ENCODE peak calls at places on chromosomes 7 and 10, in five cellular contexts. V is fibroblast of pulmonary artery, R is A549, Q is right lobe of liver, X is glutamatergic neuron. B is an unnamed sample.

GRCh38 chr7:5646846-5647245 is 134.6 kb downstream of the RNF216 start:
- DNase-seq in V (peak), R (no peak), Q (no peak), X (peak), B (no peak)

GRCh38 chr10:1103551-1103950 is 47.4 kb downstream of the WDR37 start:
- DNase-seq in V (no peak), R (no peak), Q (no peak), X (no peak), B (no peak)

GRCh38 chr10:100562806-100563293 is 27.1 kb downstream of the HIF1AN start:
- DNase-seq in V (peak), R (peak), Q (no peak), X (peak), B (peak)

GRCh38 chr10:69383485-69384089 is 33.1 kb downstream of the TACR2 start:
- DNase-seq in V (peak), R (peak), Q (no peak), X (peak), B (no peak)

GRCh38 chr10:103491729-103492364 is 1.7 kb upstream of the NEURL1 start:
- DNase-seq in V (peak), R (peak), Q (no peak), X (peak), B (no peak)

GRCh38 chr7:45659496-45660139 is 85.5 kb downstream of the ADCY1 start:
- DNase-seq in V (no peak), R (no peak), Q (peak), X (no peak), B (no peak)

GRCh38 chr7:130394421-130395188 is 14.3 kb downstream of the CPA1 start:
- DNase-seq in V (no peak), R (no peak), Q (no peak), X (no peak), B (no peak)

GRCh38 chr7:120856198-120856597 is 1.7 kb downstream of the TSPAN12 start:
- DNase-seq in V (no peak), R (no peak), Q (no peak), X (no peak), B (no peak)

GRCh38 chr10:46525177-46525823 is 31.2 kb downstream of the GPRIN2 start:
- DNase-seq in V (peak), R (peak), Q (peak), X (peak), B (no peak)

GRCh38 chr7:155965010-155965409 is 152.7 kb upstream of the SHH start:
- DNase-seq in V (no peak), R (no peak), Q (no peak), X (no peak), B (no peak)

GRCh38 chr7:48096273-48096672 is 7.2 kb downstream of the UPP1 start:
- DNase-seq in V (no peak), R (no peak), Q (peak), X (no peak), B (no peak)

GRCh38 chr10:67827811-67828210 is 10.2 kb downstream of the DNAJC12 start:
- DNase-seq in V (no peak), R (no peak), Q (peak), X (no peak), B (no peak)

GRCh38 chr7:8719102-8719501 is 285.7 kb downstream of the NXPH1 start:
- DNase-seq in V (no peak), R (no peak), Q (peak), X (no peak), B (no peak)

GRCh38 chr7:150982348-150982747 is 4.2 kb upstream of the KCNH2 start:
- DNase-seq in V (no peak), R (no peak), Q (no peak), X (no peak), B (no peak)

GRCh38 chr7:28298870-28299484 is 113.3 kb upstream of the CREB5 start:
- DNase-seq in V (peak), R (peak), Q (peak), X (peak), B (peak)

GRCh38 chr7:17770710-17771375 is 169.5 kb downstream of the SNX13 start:
- DNase-seq in V (no peak), R (no peak), Q (no peak), X (no peak), B (no peak)

GRCh38 chr10:86755454-86755739 is 1.0 kb upstream of the BMPR1A start:
- DNase-seq in V (no peak), R (no peak), Q (no peak), X (no peak), B (no peak)

GRCh38 chr7:91182819-91183405 is 81.3 kb upstream of the FZD1 start:
- DNase-seq in V (peak), R (no peak), Q (no peak), X (no peak), B (no peak)

GRCh38 chr10:122457934-122458333 is 3.4 kb upstream of the HTRA1 start:
- DNase-seq in V (no peak), R (no peak), Q (no peak), X (no peak), B (no peak)

GRCh38 chr7:102303669-102304422 is 17.2 kb downstream of the SH2B2 start:
- DNase-seq in V (no peak), R (no peak), Q (no peak), X (no peak), B (no peak)

GRCh38 chr7:10780400-10780747 is 193.3 kb upstream of the PHF14 start:
- DNase-seq in V (no peak), R (no peak), Q (no peak), X (no peak), B (no peak)

GRCh38 chr10:21831986-21832735 is 171.4 kb downstream of the DNAJC1 start:
- DNase-seq in V (peak), R (no peak), Q (no peak), X (no peak), B (no peak)

GRCh38 chr10:28841625-28842024 is 164.3 kb downstream of the BAMBI start:
- DNase-seq in V (peak), R (peak), Q (no peak), X (no peak), B (no peak)

GRCh38 chr10:125039354-125039769 is 97.4 kb downstream of the ZRANB1 start:
- DNase-seq in V (no peak), R (no peak), Q (no peak), X (no peak), B (no peak)

GRCh38 chr10:125041856-125042506 is 100.1 kb downstream of the ZRANB1 start:
- DNase-seq in V (no peak), R (no peak), Q (no peak), X (no peak), B (no peak)

GRCh38 chr10:125048101-125048864 is 106.4 kb downstream of the ZRANB1 start:
- DNase-seq in V (peak), R (peak), Q (peak), X (peak), B (peak)

GRCh38 chr10:125049216-125049903 is 107.4 kb downstream of the ZRANB1 start:
- DNase-seq in V (no peak), R (no peak), Q (no peak), X (no peak), B (no peak)

GRCh38 chr10:125043824-125044658 is 102.1 kb downstream of the ZRANB1 start:
- DNase-seq in V (no peak), R (no peak), Q (no peak), X (no peak), B (no peak)
- TF ChIP-seq CTCF in V (no peak), R (no peak), Q (no peak), X (no peak), B (no peak)

GRCh38 chr10:82660205-82660604 is 785.2 kb downstream of the NRG3 start:
- DNase-seq in V (peak), R (no peak), Q (no peak), X (no peak), B (no peak)
- TF ChIP-seq CTCF in V (no peak), R (no peak), Q (no peak), X (no peak), B (no peak)

DNA sequence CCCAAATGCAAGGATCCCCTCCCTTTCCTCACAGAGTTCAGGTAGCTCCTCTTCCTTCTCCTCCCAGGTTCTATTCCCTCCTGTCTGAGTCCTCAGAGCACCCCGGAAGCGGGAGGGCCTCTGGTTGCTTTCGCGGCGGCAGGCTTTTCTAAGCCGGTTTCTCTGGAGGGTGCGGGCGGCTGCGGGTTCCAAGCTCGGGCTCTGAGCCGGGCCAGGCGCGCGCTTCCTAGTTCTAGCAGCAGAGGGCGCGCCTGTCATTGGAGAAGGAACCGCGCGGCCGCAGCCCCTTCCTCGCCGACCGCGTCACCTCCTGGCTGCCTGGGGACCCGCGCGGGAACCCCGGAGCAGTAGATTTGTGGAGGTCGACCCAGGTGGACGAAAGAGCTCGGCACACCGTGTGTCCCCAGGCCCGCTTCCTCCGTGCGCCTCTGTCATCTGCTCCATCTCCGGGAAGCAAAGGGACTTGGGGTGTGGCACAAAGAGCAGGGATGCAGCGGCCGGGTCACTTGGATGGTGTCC is 388.9 kb upstream of the PODXL start:
- DNase-seq in V (peak), R (peak), Q (peak), X (peak), B (peak)
- TF ChIP-seq CTCF in V (peak), R (peak), Q (peak), X (peak), B (peak)

GRCh38 chr7:113698556-113699220 is 220.1 kb downstream of the PPP1R3A start:
- DNase-seq in V (peak), R (peak), Q (no peak), X (no peak), B (peak)
- TF ChIP-seq CTCF in V (peak), R (peak), Q (peak), X (peak), B (peak)

DNA sequence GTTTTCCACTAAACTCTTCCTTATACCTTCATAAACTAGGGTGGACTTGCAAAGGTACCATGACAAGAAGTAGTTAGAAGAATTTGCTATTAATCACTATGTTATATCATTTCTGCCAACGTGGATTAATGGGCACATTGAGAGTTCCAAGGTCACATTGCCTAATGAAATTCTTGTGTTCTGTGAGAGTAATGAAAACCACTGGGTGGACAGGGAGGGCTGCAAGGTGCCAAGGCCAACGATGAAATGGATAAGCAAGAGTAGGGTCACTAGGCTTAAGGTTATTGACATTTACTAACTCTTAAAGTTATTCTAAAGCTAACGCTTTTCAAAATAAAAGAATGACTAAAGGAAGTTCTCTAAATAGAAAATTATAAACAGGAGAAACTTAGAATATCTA is 6.6 kb upstream of the ABCB4 start:
- DNase-seq in V (no peak), R (no peak), Q (peak), X (no peak), B (no peak)
- TF ChIP-seq CTCF in V (no peak), R (no peak), Q (no peak), X (no peak), B (no peak)

B was measured in endothelial cell.